ENCODE peak calls at places on chromosomes 4 and X, in seven cellular contexts. C is neuronal stem cell, N is mesendoderm, U is H1, V is IMR-90, I is mesenchymal stem cell, E is trophoblast cell. G is an unnamed sample.

GRCh38 chr4:108205859-108206258 is 37.1 kb upstream of the LEF1 start:
- DNase-seq in C (no peak), N (no peak), U (no peak), V (no peak), I (no peak), E (no peak), G (no peak)

GRCh38 chrX:34809096-34809495 is 133.5 kb upstream of the FAM47B start:
- DNase-seq in C (no peak), N (no peak), U (no peak), V (no peak), I (no peak), E (no peak), G (no peak)

GRCh38 chr4:59060895-59061294 is 1950.7 kb upstream of the IGFBP7 start:
- DNase-seq in C (no peak), N (peak; percentile 14), U (no peak), V (no peak), I (no peak), E (no peak), G (no peak)

GRCh38 chrX:40172169-40172979 is 74.6 kb upstream of the BCOR start:
- DNase-seq in C (no peak), N (peak; percentile 38), U (peak; percentile 50), V (peak; percentile 44), I (peak; percentile 90), E (peak; percentile 60), G (peak; percentile 50)

GRCh38 chrX:48741834-48742233 is 19.7 kb upstream of the GLOD5 start:
- DNase-seq in C (no peak), N (no peak), U (no peak), V (no peak), I (no peak), E (no peak), G (no peak)

GRCh38 chr4:56147371-56147770 is 198.6 kb downstream of the CEP135 start:
- DNase-seq in C (no peak), N (no peak), U (no peak), V (peak; percentile 9), I (peak; percentile 18), E (no peak), G (no peak)

GRCh38 chr4:93828332-93828829 is at the start of gene ATOH1:
- DNase-seq in C (peak; percentile 80), N (peak; percentile 73), U (no peak), V (no peak), I (no peak), E (no peak), G (peak; percentile 96)

GRCh38 chr4:180060159-180060889 is 2182.9 kb upstream of the TENM3 start:
- DNase-seq in C (peak; percentile 5), N (peak; percentile 28), U (no peak), V (peak; percentile 37), I (peak; percentile 34), E (peak; percentile 4), G (no peak)

GRCh38 chrX:12149670-12150407 is 11.6 kb downstream of the FRMPD4 start:
- DNase-seq in C (no peak), N (no peak), U (no peak), V (no peak), I (no peak), E (no peak), G (no peak)

GRCh38 chrX:133171962-133172708 is 46.0 kb downstream of the TFDP3 start:
- DNase-seq in C (peak; percentile 3), N (peak; percentile 17), U (no peak), V (no peak), I (peak; percentile 24), E (peak; percentile 57), G (no peak)

GRCh38 chrX:151860827-151861226 is 51.9 kb upstream of the MAGEA4 start:
- DNase-seq in C (no peak), N (no peak), U (no peak), V (no peak), I (no peak), E (no peak), G (no peak)

GRCh38 chrX:116749943-116750342 is 287.2 kb upstream of the CT83 start:
- DNase-seq in C (no peak), N (peak; percentile 0), U (no peak), V (no peak), I (no peak), E (peak; percentile 8), G (no peak)

GRCh38 chr4:171430495-171430894 is 382.7 kb upstream of the GALNTL6 start:
- DNase-seq in C (no peak), N (no peak), U (no peak), V (no peak), I (no peak), E (no peak), G (no peak)

GRCh38 chr4:110970642-110971041 is 347.8 kb upstream of the PITX2 start:
- DNase-seq in C (peak; percentile 39), N (peak; percentile 92), U (peak; percentile 81), V (peak; percentile 45), I (peak; percentile 71), E (peak; percentile 59), G (peak; percentile 73)

GRCh38 chr4:164716901-164717300 is 37.0 kb upstream of the SMIM31 start:
- DNase-seq in C (no peak), N (peak; percentile 48), U (no peak), V (no peak), I (no peak), E (peak; percentile 16), G (peak; percentile 39)

GRCh38 chr4:55321707-55322264 is 24.3 kb upstream of the SRD5A3 start:
- DNase-seq in C (peak; percentile 77), N (peak; percentile 92), U (peak; percentile 87), V (peak; percentile 76), I (peak; percentile 81), E (peak; percentile 99), G (peak; percentile 56)

GRCh38 chrX:150155396-150156048 is 207.6 kb upstream of the MAMLD1 start:
- DNase-seq in C (no peak), N (no peak), U (no peak), V (peak; percentile 55), I (peak; percentile 72), E (no peak), G (no peak)

GRCh38 chr4:78477276-78477675 is 74.3 kb upstream of the ANXA3 start:
- DNase-seq in C (no peak), N (no peak), U (no peak), V (peak; percentile 60), I (peak; percentile 35), E (no peak), G (no peak)

GRCh38 chr4:184420881-184421416 is 53.4 kb downstream of the IRF2 start:
- DNase-seq in C (no peak), N (peak; percentile 40), U (no peak), V (no peak), I (no peak), E (no peak), G (no peak)

GRCh38 chrX:12975999-12976558 is 1.2 kb downstream of the TMSB4X start:
- DNase-seq in C (peak; percentile 17), N (peak; percentile 52), U (no peak), V (peak; percentile 36), I (peak; percentile 46), E (peak; percentile 54), G (no peak)

GRCh38 chrX:30888526-30889146 is 418 bp downstream of the TAB3 start:
- DNase-seq in C (no peak), N (no peak), U (peak; percentile 42), V (no peak), I (peak; percentile 21), E (peak; percentile 12), G (no peak)

GRCh38 chr4:108099838-108100237 is 68.9 kb downstream of the LEF1 start:
- DNase-seq in C (no peak), N (no peak), U (no peak), V (no peak), I (no peak), E (no peak), G (no peak)

GRCh38 chrX:129361566-129361965 is 161.7 kb downstream of the SMARCA1 start:
- DNase-seq in C (no peak), N (no peak), U (no peak), V (no peak), I (no peak), E (no peak), G (no peak)
- H2AK5ac ChIP-seq in C (no peak overlapping the region), N (no peak overlapping the region), U (no peak overlapping the region), V (no peak overlapping the region), I (no peak overlapping the region), E (no peak overlapping the region), G (no peak overlapping the region)

DNA sequence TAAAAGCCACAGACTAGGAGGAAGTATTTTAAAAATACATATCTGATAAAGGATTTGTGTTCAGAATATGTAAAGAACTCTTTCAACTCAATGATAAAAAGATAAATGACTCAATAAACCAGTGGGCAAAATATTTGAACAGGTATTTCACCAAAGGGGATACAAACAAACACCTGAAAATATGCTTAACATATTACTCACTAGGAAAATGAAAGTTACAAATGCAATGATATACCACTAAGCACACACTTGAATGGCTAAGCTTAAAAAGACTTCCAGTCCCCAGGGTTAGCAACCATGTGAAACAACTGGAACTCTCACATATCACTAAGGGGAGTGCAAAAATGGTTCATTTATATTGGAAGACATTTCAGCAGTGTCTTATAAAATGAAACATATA is 131.6 kb downstream of the SLIT2 start:
- DNase-seq in C (no peak), N (no peak), U (no peak), V (no peak), I (no peak), E (peak; percentile 58), G (no peak)
- H2BK5ac ChIP-seq in C (no peak overlapping the region), N (no peak overlapping the region), U (no peak overlapping the region), V (no peak overlapping the region), I (no peak overlapping the region), E (no peak overlapping the region), G (no peak overlapping the region)

DNA sequence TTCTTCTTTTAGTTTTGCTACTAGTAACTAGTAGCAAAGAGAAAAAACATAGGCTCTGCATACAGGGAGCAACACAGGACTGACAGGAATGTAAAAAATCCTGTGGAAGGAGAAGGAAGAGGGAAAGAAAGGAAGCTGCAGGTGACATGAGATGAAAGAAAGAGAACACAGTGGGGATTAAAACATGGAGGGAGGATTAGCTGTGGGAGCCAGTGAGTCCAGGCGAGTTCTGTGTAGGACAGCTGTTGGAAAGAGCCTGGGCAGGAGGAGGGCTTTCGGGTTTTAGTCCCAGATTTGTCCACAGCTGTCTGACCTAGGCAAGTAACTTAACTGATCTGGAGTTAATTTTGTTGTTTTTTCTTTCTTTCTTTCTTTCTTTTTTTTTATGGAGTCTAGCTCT is 21.6 kb downstream of the CCNG2 start:
- DNase-seq in C (peak; percentile 42), N (no peak), U (no peak), V (no peak), I (no peak), E (no peak), G (no peak)
- H2AK5ac ChIP-seq in C (no peak overlapping the region), N (no peak overlapping the region), U (no peak overlapping the region), V (no peak overlapping the region), I (no peak overlapping the region), E (no peak overlapping the region), G (no peak overlapping the region)

GRCh38 chrX:120137439-120137838 is 21.0 kb upstream of the RHOXF2 start:
- DNase-seq in C (no peak), N (no peak), U (no peak), V (no peak), I (no peak), E (no peak), G (no peak)
- H2BK5ac ChIP-seq in C (no peak overlapping the region), N (no peak overlapping the region), U (no peak overlapping the region), V (no peak overlapping the region), I (no peak overlapping the region), E (no peak overlapping the region), G (no peak overlapping the region)

GRCh38 chrX:87374324-87374723 is 143.3 kb upstream of the KLHL4 start:
- DNase-seq in C (no peak), N (no peak), U (no peak), V (no peak), I (no peak), E (no peak), G (no peak)

DNA sequence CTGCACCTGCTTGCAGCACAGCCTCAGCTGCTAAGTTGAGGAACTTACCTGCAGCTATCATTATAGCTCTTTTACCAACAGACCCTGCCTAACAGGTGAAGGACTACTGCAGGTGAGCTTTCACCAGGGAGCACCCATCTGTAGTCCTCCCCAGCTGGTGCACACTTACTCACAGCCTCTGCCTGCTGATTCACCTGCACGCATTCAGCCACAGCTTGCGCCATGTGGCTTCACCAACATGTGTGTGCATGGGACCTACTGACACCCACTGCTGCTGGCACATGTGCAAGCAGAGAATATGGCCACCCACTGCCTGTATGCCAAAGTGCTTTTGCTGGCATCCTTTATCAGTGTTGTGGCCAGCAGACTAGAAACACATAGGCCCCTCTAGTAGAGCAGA is 146.7 kb upstream of the KLHL4 start:
- DNase-seq in C (no peak), N (no peak), U (no peak), V (no peak), I (no peak), E (no peak), G (no peak)
- H2AK5ac ChIP-seq in C (no peak overlapping the region), N (no peak overlapping the region), U (no peak overlapping the region), V (no peak overlapping the region), I (no peak overlapping the region), E (no peak overlapping the region), G (no peak overlapping the region)